ENCODE peak calls at places on chromosomes 7 and 10, in eight cellular contexts. D is upper lobe of left lung; O is BE2C; M is GM06990; Z is kidney epithelial cell; V is fibroblast of mammary gland; U is activated CD8-positive, alpha-beta T cell treated with anti-CD3 and anti-CD28 coated beads for 36 hours; Q is AG09319. F is an unnamed sample.

GRCh38 chr7:26151096-26151495 is 902 bp upstream of the NFE2L3 start:
- DNase-seq in D (no peak), O (no peak), M (no peak), Z (no peak), V (no peak), U (peak; percentile 53), Q (no peak), F (no peak)

GRCh38 chr7:5283421-5284303 is 919 bp downstream of the SLC29A4 start:
- DNase-seq in D (no peak), O (peak; percentile 43), M (no peak), Z (no peak), V (no peak), U (no peak), Q (no peak), F (no peak)

GRCh38 chr7:65239707-65240352 is 133.8 kb upstream of the ZNF92 start:
- DNase-seq in D (peak; percentile 65), O (peak; percentile 84), M (no peak), Z (no peak), V (no peak), U (no peak), Q (no peak), F (no peak)

GRCh38 chr7:23471090-23471859 is 984 bp upstream of the IGF2BP3 start:
- DNase-seq in D (no peak), O (peak; percentile 94), M (peak; percentile 92), Z (no peak), V (no peak), U (peak; percentile 48), Q (no peak), F (peak; percentile 88)

GRCh38 chr7:99209781-99210180 is 1.9 kb upstream of the KPNA7 start:
- DNase-seq in D (no peak), O (no peak), M (no peak), Z (no peak), V (no peak), U (no peak), Q (no peak), F (no peak)

GRCh38 chr10:131214521-131215244 is 96.8 kb downstream of the TCERG1L start:
- DNase-seq in D (peak; percentile 15), O (no peak), M (no peak), Z (no peak), V (no peak), U (no peak), Q (no peak), F (no peak)

GRCh38 chr7:35254496-35255416 is 856 bp upstream of the TBX20 start:
- DNase-seq in D (no peak), O (no peak), M (no peak), Z (no peak), V (no peak), U (no peak), Q (no peak), F (no peak)

GRCh38 chr7:140404565-140405080 is 765 bp downstream of the RAB19 start:
- DNase-seq in D (no peak), O (no peak), M (no peak), Z (peak; percentile 81), V (no peak), U (no peak), Q (peak; percentile 51), F (no peak)

GRCh38 chr10:69100136-69100872 is 12.4 kb downstream of the SRGN start:
- DNase-seq in D (no peak), O (no peak), M (no peak), Z (no peak), V (no peak), U (no peak), Q (no peak), F (no peak)

GRCh38 chr7:47183896-47184629 is 397.8 kb downstream of the TNS3 start:
- DNase-seq in D (no peak), O (no peak), M (no peak), Z (no peak), V (no peak), U (no peak), Q (no peak), F (no peak)

GRCh38 chr7:104240400-104240799 is 32.6 kb upstream of the ORC5 start:
- DNase-seq in D (no peak), O (no peak), M (no peak), Z (no peak), V (no peak), U (no peak), Q (no peak), F (no peak)

GRCh38 chr7:142557971-142558582 is 191.2 kb upstream of the PRSS1 start:
- DNase-seq in D (peak; percentile 45), O (peak; percentile 46), M (no peak), Z (no peak), V (peak; percentile 90), U (peak; percentile 67), Q (no peak), F (peak; percentile 67)

GRCh38 chr7:127865466-127865865 is 165.8 kb downstream of the LRRC4 start:
- DNase-seq in D (no peak), O (no peak), M (no peak), Z (peak; percentile 60), V (peak; percentile 71), U (no peak), Q (peak; percentile 29), F (no peak)

GRCh38 chr10:63115732-63116383 is 17.3 kb upstream of the NRBF2 start:
- DNase-seq in D (peak; percentile 85), O (no peak), M (no peak), Z (no peak), V (peak; percentile 97), U (no peak), Q (peak; percentile 91), F (no peak)
- TF ChIP-seq CTCF in D (no peak), O (no peak), M (no peak), Z (no peak), V (no peak), U (no peak), Q (no peak), F (no peak)

GRCh38 chr7:521221-522070 is 1.8 kb upstream of the PDGFA start:
- DNase-seq in D (peak; percentile 49), O (no peak), M (peak; percentile 72), Z (no peak), V (peak; percentile 19), U (peak; percentile 47), Q (no peak), F (peak; percentile 80)

GRCh38 chr7:520503-521161 is 986 bp upstream of the PDGFA start:
- DNase-seq in D (no peak), O (no peak), M (no peak), Z (no peak), V (no peak), U (peak; percentile 24), Q (no peak), F (no peak)

GRCh38 chr7:522938-523289 is 3.3 kb upstream of the PDGFA start:
- DNase-seq in D (no peak), O (no peak), M (no peak), Z (no peak), V (no peak), U (no peak), Q (no peak), F (no peak)

GRCh38 chr7:523436-524336 is 4.0 kb upstream of the PDGFA start:
- DNase-seq in D (no peak), O (no peak), M (no peak), Z (no peak), V (no peak), U (no peak), Q (no peak), F (no peak)

DNA sequence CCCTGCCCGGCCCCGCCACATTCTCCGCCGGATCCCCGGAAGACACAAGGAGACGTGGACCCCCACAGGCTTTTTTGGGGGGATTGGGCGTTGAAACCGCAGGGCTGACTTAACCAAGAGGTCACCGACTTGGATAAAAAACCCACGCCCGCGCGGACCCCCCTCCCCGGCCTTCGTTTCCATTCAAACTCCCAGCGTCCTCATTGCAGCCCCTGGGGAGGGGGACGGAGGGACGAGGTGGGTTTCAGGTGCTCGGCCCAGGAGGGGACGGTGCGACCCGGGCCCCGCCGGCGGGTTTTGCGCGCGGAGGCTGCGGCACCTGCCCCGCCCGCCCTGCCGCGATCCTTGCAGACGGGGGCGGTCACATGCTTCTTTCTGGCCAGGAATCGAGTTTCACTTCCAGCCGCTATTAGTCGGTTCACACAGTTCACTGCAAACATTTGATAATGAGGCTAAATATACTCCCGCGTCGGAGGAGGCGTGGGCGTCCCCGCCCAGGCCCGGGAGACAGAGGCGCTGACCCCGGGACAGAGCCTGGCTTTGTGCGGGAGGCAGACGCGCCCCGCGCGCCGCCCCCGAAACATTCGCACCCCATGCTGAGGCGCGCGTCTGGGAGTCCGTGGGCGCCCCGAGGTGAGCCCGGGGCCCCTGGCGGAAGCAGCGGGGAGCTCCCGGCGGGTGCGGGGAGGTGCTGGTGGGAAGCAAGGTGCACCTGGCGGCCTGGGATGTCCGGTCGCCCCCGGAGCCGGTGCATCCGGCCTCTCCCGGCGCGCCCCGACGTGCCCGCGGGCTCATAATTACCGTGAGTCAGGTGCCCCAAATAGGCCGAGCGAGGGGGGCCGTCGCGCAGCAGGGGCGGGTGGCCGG is 2.7 kb upstream of the PDGFA start:
- DNase-seq in D (peak; percentile 57), O (no peak), M (peak; percentile 74), Z (no peak), V (peak; percentile 15), U (peak; percentile 61), Q (no peak), F (peak; percentile 78)
- TF ChIP-seq CTCF in D (no peak), O (no peak), M (no peak), Z (no peak), V (no peak), U (no peak), Q (no peak), F (no peak)

GRCh38 chr10:102714621-102715455 is at the start of gene SFXN2:
- DNase-seq in D (peak; percentile 45), O (no peak), M (no peak), Z (no peak), V (no peak), U (peak; percentile 73), Q (no peak), F (no peak)

GRCh38 chr10:102713483-102713813 is 749 bp downstream of the ARL3 start:
- DNase-seq in D (no peak), O (no peak), M (no peak), Z (no peak), V (no peak), U (no peak), Q (no peak), F (no peak)

GRCh38 chr10:102712843-102713242 is 1.4 kb downstream of the ARL3 start:
- DNase-seq in D (no peak), O (no peak), M (no peak), Z (no peak), V (no peak), U (no peak), Q (no peak), F (no peak)

GRCh38 chr10:102715880-102716279 is 1.4 kb downstream of the SFXN2 start:
- DNase-seq in D (no peak), O (no peak), M (no peak), Z (no peak), V (no peak), U (no peak), Q (no peak), F (no peak)

GRCh38 chr10:102713814-102714620 is at the start of gene ARL3:
- DNase-seq in D (peak; percentile 99), O (peak; percentile 98), M (peak; percentile 98), Z (peak; percentile 94), V (peak; percentile 97), U (peak; percentile 99), Q (peak; percentile 96), F (peak; percentile 95)
- TF ChIP-seq CTCF in D (peak; percentile 66), O (peak; percentile 44), M (peak; percentile 50), Z (peak; percentile 39), V (no peak), U (peak; percentile 43), Q (no peak), F (no peak)

DNA sequence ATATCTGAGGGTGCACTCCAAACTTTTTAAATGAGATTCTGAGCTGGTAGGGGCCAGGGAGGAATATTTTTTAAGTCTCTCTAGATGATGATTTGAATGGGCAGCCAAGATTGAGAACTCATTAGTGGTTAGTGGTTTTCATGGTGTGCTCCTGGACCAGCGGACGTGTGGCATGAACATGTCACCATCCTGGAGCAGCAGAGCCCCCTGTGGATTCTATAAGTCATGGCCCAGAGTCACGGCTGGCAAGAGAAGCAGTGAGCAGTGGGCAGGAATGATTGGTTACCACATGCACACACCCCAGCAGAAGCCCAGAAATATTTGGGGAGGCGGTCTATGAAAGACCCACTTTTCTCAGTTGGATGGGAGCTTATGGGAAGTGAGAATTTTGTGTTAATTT is 21.2 kb upstream of the UCN3 start:
- DNase-seq in D (no peak), O (no peak), M (no peak), Z (no peak), V (no peak), U (peak; percentile 17), Q (no peak), F (no peak)
- TF ChIP-seq CTCF in D (no peak), O (peak; percentile 16), M (peak; percentile 19), Z (peak; percentile 28), V (no peak), U (no peak), Q (no peak), F (no peak)